ENCODE peak calls at places on chromosomes 4 and X, in seven cellular contexts. B is GM20000, M is tibial nerve, J is foreskin fibroblast, C is natural killer cell, P is HCT116, H is breast epithelium. I is an unnamed sample.

GRCh38 chr4:140005699-140006098 is 148.3 kb downstream of the MAML3 start:
- DNase-seq in B (no peak), P (no peak), J (no peak), M (no peak), H (no peak), C (no peak), I (no peak)

GRCh38 chrX:148854351-148854750 is 353.9 kb downstream of the AFF2 start:
- DNase-seq in B (no peak), H (no peak), C (no peak), P (no peak), M (no peak), J (no peak), I (no peak)

GRCh38 chrX:154804564-154804956 is 725 bp downstream of the MPP1 start:
- DNase-seq in M (no peak), J (no peak), P (no peak), C (no peak), H (no peak), B (no peak), I (no peak)

GRCh38 chr4:174156239-174156826 is 127.1 kb downstream of the FBXO8 start:
- DNase-seq in H (no peak), C (no peak), J (peak; percentile 35), M (no peak), B (peak; percentile 29), P (peak; percentile 48), I (no peak)

GRCh38 chr4:6740347-6740746 is 24.4 kb downstream of the BLOC1S4 start:
- DNase-seq in C (no peak), H (no peak), P (no peak), J (no peak), M (no peak), B (no peak), I (no peak)

GRCh38 chr4:8215001-8215427 is 15.9 kb downstream of the SH3TC1 start:
- DNase-seq in H (no peak), J (peak; percentile 59), P (no peak), C (no peak), M (no peak), B (no peak), I (no peak)

GRCh38 chr4:15078682-15079642 is 76.7 kb downstream of the CPEB2 start:
- DNase-seq in P (no peak), B (no peak), J (peak; percentile 18), M (no peak), H (no peak), C (no peak), I (no peak)

GRCh38 chrX:103310592-103311400 is at the start of gene BEX2:
- DNase-seq in J (no peak), C (peak; percentile 78), M (no peak), H (peak; percentile 76), P (peak; percentile 40), B (peak; percentile 71), I (peak; percentile 53)

GRCh38 chrX:35351795-35352483 is 409.3 kb downstream of the FAM47B start:
- DNase-seq in B (no peak), C (no peak), P (no peak), M (no peak), J (no peak), H (no peak), I (no peak)

GRCh38 chrX:48782795-48783194 is 3.6 kb upstream of the GATA1 start:
- DNase-seq in P (no peak), J (no peak), C (no peak), M (no peak), B (no peak), H (no peak), I (no peak)

GRCh38 chr4:91965166-91965565 is 338.6 kb upstream of the GRID2 start:
- DNase-seq in C (no peak), H (no peak), P (no peak), J (no peak), B (no peak), M (no peak), I (no peak)

DNA sequence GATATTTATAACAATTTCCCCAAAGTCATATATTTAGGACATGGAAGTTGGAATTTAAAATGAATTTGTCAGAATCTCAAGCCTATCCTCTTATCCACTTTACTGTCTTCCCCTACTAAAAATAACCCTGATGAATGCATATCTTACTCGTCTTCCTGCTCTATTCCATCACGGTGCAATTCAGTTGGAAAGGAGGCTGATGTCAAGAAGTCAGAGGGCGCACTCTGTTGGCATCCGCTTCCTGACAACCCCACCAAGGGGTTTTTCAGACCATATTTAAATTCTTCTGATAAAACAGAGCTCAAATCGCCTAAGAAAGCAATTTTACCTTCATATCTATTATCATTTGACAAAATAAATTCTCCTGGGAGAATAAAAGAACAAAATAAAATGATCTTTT is 233.5 kb downstream of the ARHGAP24 start:
- DNase-seq in M (no peak), H (no peak), C (no peak), B (no peak), P (no peak), J (no peak), I (no peak)
- TF ChIP-seq CTCF in M (no peak), H (no peak), C (no peak), B (no peak), P (no peak), J (no peak), I (no peak)

GRCh38 chr4:156677136-156677535 is 294.5 kb downstream of the PDGFC start:
- DNase-seq in P (peak; percentile 64), H (no peak), B (peak; percentile 4), C (no peak), M (no peak), J (peak; percentile 24), I (no peak)
- TF ChIP-seq CTCF in P (peak; percentile 63), H (no peak), B (no peak), C (no peak), M (no peak), J (peak; percentile 21), I (peak; percentile 12)

GRCh38 chr4:108940086-108941033 is 177.5 kb upstream of the ETNPPL start:
- DNase-seq in B (no peak), P (no peak), H (no peak), M (no peak), J (no peak), C (no peak), I (no peak)
- TF ChIP-seq CTCF in B (no peak), P (no peak), H (no peak), M (no peak), J (no peak), C (no peak), I (no peak)

DNA sequence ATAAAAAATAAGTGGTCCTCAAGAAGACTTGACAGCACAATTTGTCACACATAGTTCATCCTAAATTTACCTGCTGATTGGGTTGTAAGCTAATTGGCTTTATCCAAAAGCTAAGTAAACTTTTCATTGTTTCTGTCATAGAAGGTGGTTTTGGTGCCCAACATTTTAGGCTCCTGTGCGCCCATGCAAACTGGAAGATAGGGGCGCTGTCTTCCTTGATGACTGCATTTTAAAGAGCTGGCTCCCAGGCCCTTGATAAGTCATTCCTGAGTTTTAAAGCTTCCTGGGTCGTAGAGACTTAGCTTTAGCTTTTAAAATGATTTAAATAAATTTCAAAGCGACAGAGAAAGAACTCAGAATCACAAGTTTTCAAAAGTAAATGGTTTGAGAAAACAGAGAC is 625.4 kb upstream of the GALNT7 start:
- DNase-seq in J (no peak), H (no peak), M (no peak), P (no peak), C (no peak), B (no peak), I (no peak)
- TF ChIP-seq CTCF in J (no peak), H (no peak), M (no peak), P (no peak), C (no peak), B (no peak), I (no peak)

DNA sequence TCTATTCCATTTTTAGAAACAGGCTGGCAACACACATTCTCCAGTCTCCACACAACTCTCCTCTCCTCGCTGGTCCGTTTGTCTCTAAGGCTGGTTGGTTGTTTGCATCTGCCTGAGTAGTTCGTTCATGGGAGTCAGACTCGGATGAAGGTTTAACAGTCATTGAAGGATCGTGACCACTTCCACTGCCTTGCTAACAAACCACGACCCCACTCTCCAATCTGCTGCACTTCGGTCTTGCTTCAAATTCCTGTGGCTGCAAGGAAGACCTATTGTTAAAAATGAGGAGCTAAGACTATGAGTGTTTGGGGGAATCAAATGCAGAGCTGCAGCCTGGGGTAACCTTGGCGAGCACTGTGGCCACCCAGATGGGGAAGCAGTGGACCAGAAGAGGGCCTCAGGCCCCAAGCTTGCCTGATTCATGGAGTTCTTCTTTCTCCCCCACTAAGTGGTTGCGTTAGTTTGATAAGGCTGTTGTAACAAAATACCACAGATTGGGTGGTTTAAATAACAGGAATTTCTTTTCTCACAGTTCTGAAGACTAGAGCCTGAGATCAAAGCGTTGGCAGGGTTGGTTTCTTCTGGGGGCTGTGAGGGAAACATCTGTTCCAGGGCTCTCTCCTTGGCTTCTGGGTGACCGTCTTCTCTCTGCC is 105.6 kb upstream of the GATB start:
- DNase-seq in M (no peak), P (no peak), J (no peak), B (no peak), C (no peak), H (no peak), I (no peak)
- TF ChIP-seq CTCF in M (no peak), P (no peak), J (no peak), B (no peak), C (no peak), H (no peak), I (no peak)

GRCh38 chr4:95693594-95693993 is 144.8 kb upstream of the UNC5C start:
- DNase-seq in P (peak; percentile 15), B (no peak), M (no peak), H (no peak), J (no peak), C (no peak), I (no peak)
- TF ChIP-seq CTCF in P (no peak), B (no peak), M (no peak), H (no peak), J (no peak), C (no peak), I (no peak)

DNA sequence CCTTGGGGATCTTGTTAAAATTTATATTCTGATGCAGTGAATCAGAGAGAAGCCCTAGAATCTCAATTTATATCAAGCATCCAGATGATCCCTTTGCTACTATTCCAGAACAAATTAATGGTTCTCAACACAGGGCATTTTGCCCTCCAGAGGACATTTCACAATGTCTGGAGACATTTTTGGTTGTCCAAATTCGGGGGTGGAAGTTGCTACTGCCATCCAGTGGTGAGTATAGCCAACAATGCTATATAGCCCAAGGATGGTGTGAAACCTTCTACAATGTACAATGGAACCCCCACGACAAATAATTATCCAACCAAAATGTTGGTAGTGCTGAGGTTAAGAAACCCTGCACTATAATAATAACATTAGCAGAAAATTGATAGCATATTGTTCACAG is 2440.0 kb downstream of the PCDH7 start:
- DNase-seq in C (no peak), P (peak; percentile 22), H (no peak), M (no peak), B (no peak), J (peak; percentile 15), I (no peak)
- TF ChIP-seq CTCF in C (no peak), P (peak; percentile 22), H (no peak), M (peak; percentile 30), B (no peak), J (peak; percentile 67), I (no peak)

GRCh38 chrX:110944323-110944761 is 148.7 kb upstream of the CHRDL1 start:
- DNase-seq in H (peak; percentile 39), P (no peak), M (peak; percentile 14), C (no peak), B (no peak), J (no peak), I (no peak)

GRCh38 chrX:110941906-110942305 is 146.3 kb upstream of the CHRDL1 start:
- DNase-seq in B (no peak), P (no peak), C (no peak), M (no peak), J (no peak), H (no peak), I (no peak)

GRCh38 chrX:110944793-110945466 is 149.3 kb upstream of the CHRDL1 start:
- DNase-seq in M (no peak), C (no peak), B (no peak), J (no peak), H (no peak), P (no peak), I (no peak)

GRCh38 chrX:110938977-110939732 is 143.5 kb upstream of the CHRDL1 start:
- DNase-seq in C (no peak), H (no peak), B (no peak), P (no peak), J (no peak), M (no peak), I (no peak)
- TF ChIP-seq CTCF in C (no peak), H (no peak), B (no peak), P (no peak), J (no peak), M (no peak), I (no peak)